ENCODE peak calls at places on chromosomes 1 and 21, in seven cellular contexts. H is GM04503, G is AG10803, Q is hepatic stellate cell, C is COLO829, J is left colon, Y is astrocyte of the cerebellum. M is an unnamed sample.

GRCh38 chr1:185404864-185405568 is 88.0 kb upstream of the IVNS1ABP start:
- DNase-seq in Y (no peak), G (no peak), C (no peak), H (no peak), J (no peak), Q (no peak), M (no peak)

GRCh38 chr1:161506336-161507223 is 1.3 kb downstream of the FCGR2A start:
- DNase-seq in G (peak), H (no peak), J (no peak), C (peak), Q (no peak), Y (no peak), M (no peak)

GRCh38 chr21:45150630-45151265 is 76.4 kb downstream of the ADARB1 start:
- DNase-seq in Q (no peak), C (no peak), G (no peak), Y (no peak), H (no peak), J (no peak), M (no peak)

GRCh38 chr1:228226956-228227791 is 19.3 kb downstream of the OBSCN start:
- DNase-seq in H (no peak), Q (no peak), Y (no peak), G (peak), C (no peak), J (peak), M (no peak)

GRCh38 chr1:2543543-2544092 is 12.6 kb upstream of the TNFRSF14 start:
- DNase-seq in C (no peak), Y (no peak), G (peak), H (no peak), J (no peak), Q (peak), M (no peak)

GRCh38 chr1:224433041-224433670 is 1.4 kb downstream of the WDR26 start:
- DNase-seq in Q (peak), C (no peak), Y (no peak), G (peak), J (no peak), H (no peak), M (peak)

GRCh38 chr1:60132985-60133673 is 59.6 kb upstream of the C1orf87 start:
- DNase-seq in H (peak), J (no peak), G (peak), Q (peak), C (no peak), Y (peak), M (no peak)

GRCh38 chr1:30866594-30866993 is 42.0 kb downstream of the SDC3 start:
- DNase-seq in Q (no peak), G (no peak), H (no peak), Y (no peak), J (no peak), C (no peak), M (no peak)

GRCh38 chr1:166166701-166167394 is at the start of gene FAM78B:
- DNase-seq in G (peak), C (peak), Y (no peak), H (no peak), J (peak), Q (peak), M (peak)

GRCh38 chr1:178958491-178958890 is 67.2 kb upstream of the FAM20B start:
- DNase-seq in H (no peak), J (no peak), Q (no peak), G (no peak), C (no peak), Y (no peak), M (no peak)

GRCh38 chr1:217090073-217090911 is 367.1 kb upstream of the ESRRG start:
- DNase-seq in H (no peak), J (no peak), Y (no peak), Q (no peak), G (no peak), C (no peak), M (no peak)

GRCh38 chr1:230855886-230856285 is 12.4 kb downstream of the C1orf198 start:
- DNase-seq in J (no peak), H (no peak), Y (no peak), C (no peak), Q (no peak), G (no peak), M (no peak)

GRCh38 chr21:44919111-44919912 is 1.4 kb downstream of the ITGB2 start:
- DNase-seq in C (no peak), J (no peak), Y (no peak), H (no peak), Q (no peak), G (no peak), M (no peak)

GRCh38 chr1:174815036-174815435 is 184.7 kb upstream of the CACYBP start:
- DNase-seq in G (peak), H (no peak), J (no peak), Y (no peak), C (peak), Q (no peak), M (no peak)

GRCh38 chr1:116514708-116515525 is 55.9 kb downstream of the CD58 start:
- DNase-seq in C (no peak), H (no peak), J (no peak), Y (peak), G (peak), Q (no peak), M (peak)

GRCh38 chr1:61480273-61480672 is 244.7 kb downstream of the TM2D1 start:
- DNase-seq in H (no peak), Y (no peak), G (no peak), J (no peak), C (no peak), Q (no peak), M (no peak)

GRCh38 chr1:115067460-115067859 is 21.8 kb downstream of the TSPAN2 start:
- DNase-seq in H (peak), Q (no peak), C (no peak), J (no peak), Y (peak), G (peak), M (no peak)

GRCh38 chr1:209900734-209901133 is 37.3 kb upstream of the SYT14 start:
- DNase-seq in G (peak), J (no peak), C (peak), Y (no peak), Q (peak), H (no peak), M (no peak)

GRCh38 chr1:218891577-218891976 is 282.1 kb upstream of the LYPLAL1 start:
- DNase-seq in C (no peak), H (no peak), G (no peak), Y (no peak), J (no peak), Q (no peak), M (no peak)

GRCh38 chr1:114105401-114105979 is 48.2 kb downstream of the SYT6 start:
- DNase-seq in G (peak), Y (no peak), J (no peak), H (no peak), C (no peak), Q (no peak), M (no peak)

GRCh38 chr1:112997781-112998180 is 41.8 kb upstream of the SLC16A1 start:
- DNase-seq in Q (no peak), G (peak), C (no peak), J (peak), H (no peak), Y (no peak), M (no peak)

GRCh38 chr21:34336756-34337391 is 26.9 kb upstream of the KCNE2 start:
- DNase-seq in J (no peak), Y (no peak), G (peak), C (no peak), H (peak), Q (peak), M (no peak)

GRCh38 chr1:230501845-230502244 is 75.7 kb upstream of the PGBD5 start:
- DNase-seq in J (no peak), C (no peak), Q (no peak), Y (no peak), H (no peak), G (no peak), M (no peak)

GRCh38 chr1:12132078-12132477 is 34.7 kb upstream of the TNFRSF1B start:
- DNase-seq in H (peak), Q (no peak), G (peak), C (no peak), J (no peak), Y (no peak), M (no peak)

GRCh38 chr1:33420870-33421775 is 9.8 kb downstream of the PHC2 start:
- DNase-seq in Y (no peak), J (no peak), Q (peak), H (no peak), G (peak), C (peak), M (no peak)

GRCh38 chr1:83860506-83861221 is 138.3 kb downstream of the TTLL7 start:
- DNase-seq in H (no peak), C (peak), Q (no peak), G (no peak), J (peak), Y (no peak), M (peak)

GRCh38 chr1:113579256-113580018 is 179.8 kb downstream of the PHTF1 start:
- DNase-seq in Y (peak), Q (no peak), H (no peak), G (peak), J (no peak), C (no peak), M (no peak)

GRCh38 chr1:115717541-115717940 is 51.0 kb downstream of the CASQ2 start:
- DNase-seq in C (no peak), G (peak), Q (no peak), H (no peak), J (no peak), Y (no peak), M (no peak)

GRCh38 chr1:5721634-5722215 is 270.5 kb downstream of the NPHP4 start:
- DNase-seq in C (no peak), H (no peak), G (no peak), Q (no peak), Y (no peak), J (no peak), M (no peak)

GRCh38 chr21:32114434-32115063 is 164.3 kb downstream of the MIS18A start:
- DNase-seq in Y (no peak), C (no peak), H (no peak), J (no peak), Q (no peak), G (peak), M (no peak)

M was measured in memory B cell.